ENCODE peak calls at places on chromosomes 2 and 18, in five cellular contexts. M is activated T-cell treated with anti-CD3 and anti-CD28 coated beads, Interleukin-2, amount 50 U/mL, for 1 hour; F is epithelial cell of proximal tubule; G is A172; K is putamen. Z is an unnamed sample.

GRCh38 chr18:13387856-13388548 is 169.4 kb downstream of the LDLRAD4 start:
- DNase-seq in M (no peak), F (no peak), G (peak; percentile 71), K (no peak), Z (peak; percentile 76)

GRCh38 chr2:168500516-168500915 is 44.4 kb downstream of the CERS6 start:
- DNase-seq in M (no peak), F (no peak), G (peak; percentile 68), K (no peak), Z (no peak)

GRCh38 chr18:5527603-5528002 is 16.2 kb downstream of the EPB41L3 start:
- DNase-seq in M (no peak), F (peak; percentile 74), G (no peak), K (no peak), Z (no peak)

GRCh38 chr2:20634430-20635095 is 16.3 kb downstream of the HS1BP3 start:
- DNase-seq in M (no peak), F (no peak), G (peak; percentile 48), K (no peak), Z (no peak)

GRCh38 chr2:40511661-40512213 is 59.8 kb upstream of the SLC8A1 start:
- DNase-seq in M (no peak), F (no peak), G (no peak), K (no peak), Z (peak; percentile 16)

GRCh38 chr2:1484131-1484884 is 71.0 kb downstream of the TPO start:
- DNase-seq in M (no peak), F (no peak), G (no peak), K (no peak), Z (no peak)

GRCh38 chr18:68448736-68449135 is 266.2 kb downstream of the TMX3 start:
- DNase-seq in M (no peak), F (no peak), G (peak; percentile 29), K (no peak), Z (no peak)

GRCh38 chr2:53970898-53971681 is at the start of gene PSME4:
- DNase-seq in M (peak; percentile 96), F (no peak), G (peak; percentile 81), K (peak; percentile 92), Z (peak; percentile 95)

GRCh38 chr18:55236150-55236931 is 277.1 kb upstream of the CCDC68 start:
- DNase-seq in M (no peak), F (no peak), G (no peak), K (no peak), Z (no peak)

GRCh38 chr2:231364961-231365810 is 30.3 kb upstream of the B3GNT7 start:
- DNase-seq in M (no peak), F (no peak), G (peak; percentile 82), K (peak; percentile 83), Z (peak; percentile 44)

GRCh38 chr2:119247844-119248271 is 24.2 kb downstream of the STEAP3 start:
- DNase-seq in M (no peak), F (no peak), G (no peak), K (no peak), Z (no peak)

GRCh38 chr2:239150125-239151011 is 250.5 kb downstream of the HDAC4 start:
- DNase-seq in M (peak; percentile 17), F (no peak), G (no peak), K (no peak), Z (no peak)